ENCODE peak calls at places on chromosomes 11 and 22, in ten cellular contexts. F, V, K, Q, E, N, M, Z, B and W are unnamed samples.
A peak's percentile ranks its signal among the peaks of the same experiment; 100 is the strongest.

GRCh38 chr11:111370902-111371578 is 8.0 kb downstream of the POU2AF1 start:
- DNase-seq in F (no peak), V (no peak), K (no peak), Q (no peak), E (no peak), N (no peak), M (peak; percentile 34), Z (no peak), B (no peak), W (peak; percentile 18)

GRCh38 chr11:2538951-2539735 is 94.3 kb downstream of the KCNQ1 start:
- DNase-seq in F (no peak), V (no peak), K (no peak), Q (no peak), E (no peak), N (peak; percentile 49), M (no peak), Z (no peak), B (no peak), W (no peak)

GRCh38 chr11:103794262-103794661 is 242.2 kb upstream of the DDI1 start:
- DNase-seq in F (no peak), V (no peak), K (no peak), Q (peak; percentile 43), E (no peak), N (no peak), M (no peak), Z (peak; percentile 57), B (no peak), W (no peak)

GRCh38 chr11:34250732-34251639 is 106.8 kb downstream of the ABTB2 start:
- DNase-seq in F (peak; percentile 85), V (peak; percentile 71), K (peak; percentile 62), Q (no peak), E (no peak), N (peak; percentile 84), M (peak; percentile 66), Z (peak; percentile 65), B (peak; percentile 70), W (peak; percentile 43)

GRCh38 chr22:43343262-43343988 is at the start of gene SCUBE1:
- DNase-seq in F (peak; percentile 51), V (no peak), K (peak; percentile 19), Q (peak; percentile 50), E (peak; percentile 81), N (peak; percentile 77), M (peak; percentile 60), Z (peak; percentile 50), B (peak; percentile 19), W (peak; percentile 9)

GRCh38 chr11:68030318-68031135 is at the start of gene NDUFS8:
- DNase-seq in F (peak; percentile 100), V (peak; percentile 95), K (peak; percentile 91), Q (peak; percentile 99), E (peak; percentile 88), N (peak; percentile 96), M (peak; percentile 99), Z (peak; percentile 99), B (peak; percentile 97), W (peak; percentile 99)

GRCh38 chr11:45670386-45671135 is 5.1 kb upstream of the CHST1 start:
- DNase-seq in F (no peak), V (no peak), K (no peak), Q (no peak), E (no peak), N (no peak), M (no peak), Z (no peak), B (no peak), W (no peak)

GRCh38 chr22:44963055-44963454 is 46.8 kb downstream of the PHF21B start:
- DNase-seq in F (no peak), V (no peak), K (no peak), Q (no peak), E (no peak), N (no peak), M (no peak), Z (no peak), B (no peak), W (no peak)

GRCh38 chr11:33185756-33186155 is 24.5 kb upstream of the CSTF3 start:
- DNase-seq in F (no peak), V (no peak), K (no peak), Q (no peak), E (no peak), N (no peak), M (no peak), Z (no peak), B (no peak), W (no peak)

GRCh38 chr11:69352715-69353325 is 58.9 kb downstream of the MYEOV start:
- DNase-seq in F (peak; percentile 72), V (no peak), K (no peak), Q (peak; percentile 97), E (no peak), N (peak; percentile 31), M (peak; percentile 37), Z (peak; percentile 67), B (no peak), W (no peak)

GRCh38 chr11:45142241-45142885 is 4.1 kb upstream of the PRDM11 start:
- DNase-seq in F (no peak), V (no peak), K (no peak), Q (no peak), E (no peak), N (no peak), M (no peak), Z (no peak), B (no peak), W (no peak)

GRCh38 chr11:47161134-47161854 is 15.4 kb downstream of the ARFGAP2 start:
- DNase-seq in F (peak; percentile 78), V (peak; percentile 43), K (peak; percentile 17), Q (peak; percentile 80), E (peak; percentile 74), N (peak; percentile 51), M (peak; percentile 55), Z (peak; percentile 80), B (peak; percentile 50), W (peak; percentile 44)

GRCh38 chr22:39318507-39319283 is 728 bp downstream of the RPL3 start:
- DNase-seq in F (no peak), V (no peak), K (no peak), Q (no peak), E (no peak), N (no peak), M (no peak), Z (peak; percentile 70), B (no peak), W (no peak)

GRCh38 chr22:49971232-49972162 is 10.9 kb downstream of the PIM3 start:
- DNase-seq in F (no peak), V (peak; percentile 63), K (peak; percentile 76), Q (no peak), E (peak; percentile 23), N (peak; percentile 92), M (peak; percentile 79), Z (peak; percentile 76), B (peak; percentile 70), W (no peak)

GRCh38 chr11:57932105-57932504 is 91.6 kb upstream of the OR9Q1 start:
- DNase-seq in F (no peak), V (no peak), K (no peak), Q (no peak), E (no peak), N (no peak), M (no peak), Z (no peak), B (no peak), W (no peak)

GRCh38 chr22:50210378-50211139 is 9.7 kb downstream of the SELENOO start:
- DNase-seq in F (no peak), V (no peak), K (no peak), Q (no peak), E (no peak), N (no peak), M (no peak), Z (no peak), B (no peak), W (no peak)

GRCh38 chr11:27227744-27228143 is 135.3 kb downstream of the CCDC34 start:
- DNase-seq in F (no peak), V (no peak), K (no peak), Q (no peak), E (no peak), N (no peak), M (no peak), Z (no peak), B (no peak), W (no peak)

GRCh38 chr11:61728940-61729219 is 23.6 kb upstream of the MYRF start:
- DNase-seq in F (peak; percentile 80), V (no peak), K (no peak), Q (peak; percentile 72), E (no peak), N (no peak), M (no peak), Z (peak; percentile 23), B (no peak), W (no peak)

GRCh38 chr11:126440792-126441514 is 85.5 kb downstream of the ST3GAL4 start:
- DNase-seq in F (peak; percentile 88), V (peak; percentile 47), K (peak; percentile 45), Q (peak; percentile 72), E (peak; percentile 94), N (peak; percentile 88), M (peak; percentile 71), Z (peak; percentile 88), B (peak; percentile 80), W (peak; percentile 55)

GRCh38 chr11:117996058-117996457 is 9.9 kb downstream of the IL10RA start:
- DNase-seq in F (no peak), V (no peak), K (no peak), Q (no peak), E (no peak), N (no peak), M (no peak), Z (no peak), B (no peak), W (no peak)

GRCh38 chr11:94526645-94527438 is 14.6 kb downstream of the C11orf97 start:
- DNase-seq in F (no peak), V (no peak), K (no peak), Q (no peak), E (no peak), N (no peak), M (no peak), Z (no peak), B (no peak), W (no peak)

GRCh38 chr11:122317337-122317736 is 201.3 kb upstream of the BLID start:
- DNase-seq in F (no peak), V (no peak), K (no peak), Q (peak; percentile 45), E (no peak), N (no peak), M (no peak), Z (peak; percentile 66), B (no peak), W (no peak)

GRCh38 chr11:2891901-2892214 is 6.3 kb upstream of the CDKN1C start:
- DNase-seq in F (no peak), V (peak; percentile 38), K (no peak), Q (no peak), E (no peak), N (no peak), M (no peak), Z (no peak), B (peak; percentile 63), W (no peak)

GRCh38 chr11:46607516-46607915 is 9.5 kb downstream of the HARBI1 start:
- DNase-seq in F (no peak), V (no peak), K (no peak), Q (no peak), E (no peak), N (no peak), M (no peak), Z (no peak), B (no peak), W (no peak)

GRCh38 chr11:66045177-66045639 is 3.8 kb downstream of the GAL3ST3 start:
- DNase-seq in F (peak; percentile 78), V (peak; percentile 77), K (peak; percentile 66), Q (peak; percentile 80), E (peak; percentile 88), N (peak; percentile 88), M (peak; percentile 85), Z (peak; percentile 96), B (peak; percentile 71), W (peak; percentile 79)

GRCh38 chr11:16959528-16960100 is 54.6 kb downstream of the PLEKHA7 start:
- DNase-seq in F (no peak), V (no peak), K (no peak), Q (no peak), E (no peak), N (no peak), M (no peak), Z (no peak), B (no peak), W (no peak)

GRCh38 chr11:102006835-102007566 is 40.2 kb upstream of the CFAP300 start:
- DNase-seq in F (no peak), V (no peak), K (no peak), Q (no peak), E (no peak), N (no peak), M (no peak), Z (no peak), B (no peak), W (no peak)

GRCh38 chr11:117107701-117108590 is 9.7 kb upstream of the SIK3 start:
- DNase-seq in F (no peak), V (no peak), K (no peak), Q (peak; percentile 30), E (no peak), N (no peak), M (no peak), Z (peak; percentile 73), B (no peak), W (no peak)